ENCODE peak calls at places on chromosomes 11 and 22, in six cellular contexts. U is stimulated activated CD4-positive, alpha-beta T cell treated with anti-CD3 and anti-CD28 coated beads, Interleukin-12 subunit alpha, Interleukin-12 subunit beta, amount 100 ng/mL, for 24 hours; X is immature natural killer cell; Y is SK-N-DZ; L is kidney glomerular epithelial cell; Q is hepatic stellate cell. I is an unnamed sample.

GRCh38 chr22:49737101-49737551 is 90.5 kb downstream of the BRD1 start:
- DNase-seq in L (no peak), U (no peak), X (no peak), Y (no peak), Q (no peak), I (no peak)

GRCh38 chr11:120241277-120241676 is 1.3 kb downstream of the POU2F3 start:
- DNase-seq in L (no peak), Q (no peak), U (no peak), X (no peak), Y (no peak), I (no peak)

GRCh38 chr11:35006389-35007128 is 90.1 kb downstream of the PDHX start:
- DNase-seq in L (no peak), Y (no peak), Q (no peak), U (no peak), X (no peak), I (no peak)

GRCh38 chr11:92628401-92629292 is 340.8 kb upstream of the MTNR1B start:
- DNase-seq in U (no peak), Q (peak; percentile 13), X (no peak), L (peak; percentile 54), Y (no peak), I (no peak)

GRCh38 chr11:27041141-27041869 is 690 bp downstream of the BBOX1 start:
- DNase-seq in Y (no peak), Q (no peak), X (no peak), U (no peak), L (no peak), I (no peak)

GRCh38 chr11:96105944-96106343 is 182.0 kb upstream of the MTMR2 start:
- DNase-seq in X (no peak), Y (no peak), Q (no peak), L (no peak), U (no peak), I (no peak)

GRCh38 chr11:27242591-27242990 is 120.4 kb downstream of the CCDC34 start:
- DNase-seq in Q (no peak), U (no peak), L (peak; percentile 38), Y (peak; percentile 10), X (no peak), I (peak; percentile 15)

GRCh38 chr11:96207459-96208449 is 135.2 kb downstream of the MAML2 start:
- DNase-seq in Q (no peak), L (no peak), X (no peak), U (no peak), Y (no peak), I (peak; percentile 32)

GRCh38 chr22:36258750-36259619 is 6.1 kb downstream of the APOL1 start:
- DNase-seq in U (no peak), X (peak; percentile 58), Y (peak; percentile 53), Q (no peak), L (no peak), I (no peak)

GRCh38 chr11:101327908-101328307 is 198.3 kb upstream of the PGR start:
- DNase-seq in Y (no peak), L (no peak), X (no peak), U (no peak), Q (no peak), I (no peak)

GRCh38 chr11:12556788-12557384 is 117.3 kb upstream of the TEAD1 start:
- DNase-seq in Q (peak; percentile 78), L (peak; percentile 77), U (no peak), Y (no peak), X (no peak), I (no peak)

GRCh38 chr11:122137081-122137793 is 21.2 kb upstream of the BLID start:
- DNase-seq in U (no peak), Q (peak; percentile 59), L (peak; percentile 41), Y (no peak), X (no peak), I (no peak)

GRCh38 chr11:79439893-79440450 is 858 bp downstream of the TENM4 start:
- DNase-seq in L (no peak), Y (peak; percentile 51), Q (no peak), X (no peak), U (no peak), I (no peak)

GRCh38 chr11:96942855-96943254 is 553.0 kb downstream of the JRKL start:
- DNase-seq in L (no peak), Y (no peak), X (no peak), U (no peak), Q (no peak), I (no peak)

GRCh38 chr22:20084547-20085413 is 4.7 kb downstream of the DGCR8 start:
- DNase-seq in Q (no peak), Y (peak; percentile 67), U (no peak), X (no peak), L (no peak), I (no peak)

GRCh38 chr11:64206457-64207246 is at the start of gene FERMT3:
- DNase-seq in U (peak; percentile 58), L (no peak), X (peak; percentile 66), Y (no peak), Q (no peak), I (peak; percentile 91)

GRCh38 chr11:2270322-2271076 is at the start of gene ASCL2:
- DNase-seq in X (peak; percentile 72), U (no peak), Q (no peak), Y (no peak), L (no peak), I (no peak)

GRCh38 chr11:32829680-32830412 is at the start of gene PRRG4:
- DNase-seq in Q (peak; percentile 45), X (no peak), L (no peak), Y (no peak), U (peak; percentile 11), I (no peak)

GRCh38 chr11:9066432-9066925 is 24.9 kb downstream of the SCUBE2 start:
- DNase-seq in L (no peak), U (no peak), X (no peak), Q (no peak), Y (peak; percentile 71), I (no peak)

GRCh38 chr11:64234840-64235379 is 526 bp downstream of the VEGFB start:
- DNase-seq in Y (no peak), U (no peak), Q (peak; percentile 51), X (peak; percentile 63), L (no peak), I (no peak)

GRCh38 chr11:83120328-83120727 is 36.6 kb upstream of the PCF11 start:
- DNase-seq in L (peak; percentile 11), X (no peak), Y (no peak), U (no peak), Q (no peak), I (no peak)

GRCh38 chr11:62468577-62468976 is 49.7 kb downstream of the SCGB1A1 start:
- DNase-seq in L (no peak), Q (no peak), U (no peak), X (no peak), Y (no peak), I (no peak)

GRCh38 chr11:102914238-102915043 is 39.7 kb upstream of the MMP12 start:
- DNase-seq in Q (peak; percentile 24), X (no peak), L (peak; percentile 51), U (no peak), Y (no peak), I (peak; percentile 14)

GRCh38 chr11:84673753-84674152 is 953.4 kb downstream of the DLG2 start:
- DNase-seq in U (no peak), X (no peak), L (peak; percentile 76), Y (no peak), Q (no peak), I (no peak)